ENCODE peak calls at places on chromosomes 6 and 20, in nine cellular contexts. One of them, this sample, is unnamed.

GRCh38 chr6:45480697-45481415 is 103.1 kb upstream of the SUPT3H start:
- DNase-seq in GM12865: no peak
- DNase-seq in thyroid gland: no peak
- DNase-seq in T-helper 17 cell: no peak
- DNase-seq in glomerular endothelial cell: no peak
- DNase-seq in stromal cell of bone marrow: no peak
- DNase-seq in stimulated activated CD4-positive, alpha-beta T cell treated with anti-CD3 and anti-CD28 coated beads, Interleukin-2, amount 100 ng/mL, for 48 hours: no peak
- DNase-seq in colonic mucosa: no peak
- DNase-seq in glutamatergic neuron: no peak
- DNase-seq in this sample: no peak

GRCh38 chr6:28081486-28081751 is 1.1 kb downstream of the ZNF165 start:
- DNase-seq in GM12865: peak; percentile 81
- DNase-seq in glutamatergic neuron: no peak
- DNase-seq in T-helper 17 cell: no peak
- DNase-seq in glomerular endothelial cell: no peak
- DNase-seq in stromal cell of bone marrow: no peak
- DNase-seq in thyroid gland: no peak
- DNase-seq in stimulated activated CD4-positive, alpha-beta T cell treated with anti-CD3 and anti-CD28 coated beads, Interleukin-2, amount 100 ng/mL, for 48 hours: peak; percentile 5
- DNase-seq in colonic mucosa: no peak
- DNase-seq in this sample: no peak

GRCh38 chr20:5827098-5827853 is 77.1 kb downstream of the SHLD1 start:
- DNase-seq in stimulated activated CD4-positive, alpha-beta T cell treated with anti-CD3 and anti-CD28 coated beads, Interleukin-2, amount 100 ng/mL, for 48 hours: no peak
- DNase-seq in stromal cell of bone marrow: no peak
- DNase-seq in glomerular endothelial cell: no peak
- DNase-seq in thyroid gland: no peak
- DNase-seq in glutamatergic neuron: no peak
- DNase-seq in T-helper 17 cell: no peak
- DNase-seq in GM12865: no peak
- DNase-seq in colonic mucosa: no peak
- DNase-seq in this sample: no peak

GRCh38 chr6:115485400-115485799 is 575.3 kb downstream of the FRK start:
- DNase-seq in glomerular endothelial cell: no peak
- DNase-seq in stromal cell of bone marrow: no peak
- DNase-seq in GM12865: no peak
- DNase-seq in colonic mucosa: no peak
- DNase-seq in glutamatergic neuron: no peak
- DNase-seq in thyroid gland: no peak
- DNase-seq in stimulated activated CD4-positive, alpha-beta T cell treated with anti-CD3 and anti-CD28 coated beads, Interleukin-2, amount 100 ng/mL, for 48 hours: no peak
- DNase-seq in T-helper 17 cell: no peak
- DNase-seq in this sample: no peak

GRCh38 chr20:63858393-63859165 is 2.7 kb upstream of the ABHD16B start:
- DNase-seq in colonic mucosa: peak; percentile 22
- DNase-seq in thyroid gland: peak; percentile 15
- DNase-seq in stimulated activated CD4-positive, alpha-beta T cell treated with anti-CD3 and anti-CD28 coated beads, Interleukin-2, amount 100 ng/mL, for 48 hours: no peak
- DNase-seq in glomerular endothelial cell: no peak
- DNase-seq in glutamatergic neuron: no peak
- DNase-seq in GM12865: no peak
- DNase-seq in T-helper 17 cell: no peak
- DNase-seq in stromal cell of bone marrow: no peak
- DNase-seq in this sample: no peak

GRCh38 chr20:7161690-7162089 is 394.2 kb downstream of the BMP2 start:
- DNase-seq in glomerular endothelial cell: no peak
- DNase-seq in glutamatergic neuron: no peak
- DNase-seq in stromal cell of bone marrow: no peak
- DNase-seq in stimulated activated CD4-positive, alpha-beta T cell treated with anti-CD3 and anti-CD28 coated beads, Interleukin-2, amount 100 ng/mL, for 48 hours: no peak
- DNase-seq in colonic mucosa: peak; percentile 26
- DNase-seq in GM12865: no peak
- DNase-seq in T-helper 17 cell: no peak
- DNase-seq in thyroid gland: peak; percentile 32
- DNase-seq in this sample: no peak

GRCh38 chr20:21517566-21518277 is 3.9 kb upstream of the NKX2-2 start:
- DNase-seq in colonic mucosa: no peak
- DNase-seq in thyroid gland: no peak
- DNase-seq in glutamatergic neuron: no peak
- DNase-seq in stromal cell of bone marrow: no peak
- DNase-seq in stimulated activated CD4-positive, alpha-beta T cell treated with anti-CD3 and anti-CD28 coated beads, Interleukin-2, amount 100 ng/mL, for 48 hours: no peak
- DNase-seq in GM12865: no peak
- DNase-seq in glomerular endothelial cell: no peak
- DNase-seq in T-helper 17 cell: no peak
- DNase-seq in this sample: no peak

GRCh38 chr6:144745434-144745833 is 460.3 kb downstream of the UTRN start:
- DNase-seq in thyroid gland: no peak
- DNase-seq in stimulated activated CD4-positive, alpha-beta T cell treated with anti-CD3 and anti-CD28 coated beads, Interleukin-2, amount 100 ng/mL, for 48 hours: no peak
- DNase-seq in colonic mucosa: no peak
- DNase-seq in glomerular endothelial cell: no peak
- DNase-seq in GM12865: no peak
- DNase-seq in stromal cell of bone marrow: no peak
- DNase-seq in glutamatergic neuron: no peak
- DNase-seq in T-helper 17 cell: no peak
- DNase-seq in this sample: peak; percentile 12

GRCh38 chr6:44338228-44339122 is 4.0 kb upstream of the SPATS1 start:
- DNase-seq in stromal cell of bone marrow: peak; percentile 36
- DNase-seq in colonic mucosa: peak; percentile 68
- DNase-seq in stimulated activated CD4-positive, alpha-beta T cell treated with anti-CD3 and anti-CD28 coated beads, Interleukin-2, amount 100 ng/mL, for 48 hours: peak; percentile 59
- DNase-seq in T-helper 17 cell: peak; percentile 18
- DNase-seq in glutamatergic neuron: peak; percentile 78
- DNase-seq in thyroid gland: peak; percentile 72
- DNase-seq in glomerular endothelial cell: peak; percentile 23
- DNase-seq in GM12865: peak; percentile 79
- DNase-seq in this sample: no peak

GRCh38 chr6:4774715-4775590 is 1.3 kb upstream of the CDYL start:
- DNase-seq in thyroid gland: peak; percentile 34
- DNase-seq in glutamatergic neuron: peak; percentile 26
- DNase-seq in T-helper 17 cell: peak; percentile 22
- DNase-seq in colonic mucosa: peak; percentile 47
- DNase-seq in GM12865: no peak
- DNase-seq in stromal cell of bone marrow: no peak
- DNase-seq in stimulated activated CD4-positive, alpha-beta T cell treated with anti-CD3 and anti-CD28 coated beads, Interleukin-2, amount 100 ng/mL, for 48 hours: no peak
- DNase-seq in glomerular endothelial cell: no peak
- DNase-seq in this sample: no peak

GRCh38 chr20:6709865-6710595 is 57.5 kb upstream of the BMP2 start:
- DNase-seq in thyroid gland: no peak
- DNase-seq in T-helper 17 cell: no peak
- DNase-seq in stimulated activated CD4-positive, alpha-beta T cell treated with anti-CD3 and anti-CD28 coated beads, Interleukin-2, amount 100 ng/mL, for 48 hours: no peak
- DNase-seq in glutamatergic neuron: no peak
- DNase-seq in glomerular endothelial cell: no peak
- DNase-seq in colonic mucosa: no peak
- DNase-seq in stromal cell of bone marrow: no peak
- DNase-seq in GM12865: no peak
- DNase-seq in this sample: no peak

GRCh38 chr6:84615113-84615850 is 149.1 kb downstream of the TBX18 start:
- DNase-seq in stromal cell of bone marrow: no peak
- DNase-seq in T-helper 17 cell: no peak
- DNase-seq in colonic mucosa: no peak
- DNase-seq in GM12865: no peak
- DNase-seq in glomerular endothelial cell: no peak
- DNase-seq in thyroid gland: no peak
- DNase-seq in stimulated activated CD4-positive, alpha-beta T cell treated with anti-CD3 and anti-CD28 coated beads, Interleukin-2, amount 100 ng/mL, for 48 hours: no peak
- DNase-seq in glutamatergic neuron: no peak
- DNase-seq in this sample: no peak

GRCh38 chr6:134317471-134318131 is at the start of gene SGK1:
- DNase-seq in stromal cell of bone marrow: no peak
- DNase-seq in GM12865: no peak
- DNase-seq in colonic mucosa: no peak
- DNase-seq in glutamatergic neuron: peak; percentile 42
- DNase-seq in glomerular endothelial cell: no peak
- DNase-seq in T-helper 17 cell: peak; percentile 18
- DNase-seq in thyroid gland: peak; percentile 71
- DNase-seq in stimulated activated CD4-positive, alpha-beta T cell treated with anti-CD3 and anti-CD28 coated beads, Interleukin-2, amount 100 ng/mL, for 48 hours: no peak
- DNase-seq in this sample: no peak